ENCODE peak calls at places on chromosomes 7 and 10, in seven cellular contexts. Z is IMR-90, N is K562, W is GM12878, Q is A549, Y is HepG2, U is H1. G is an unnamed sample.

GRCh38 chr7:46003896-46004875 is 83.1 kb upstream of the IGFBP3 start:
- DNase-seq in W (no peak), Z (peak), N (no peak), Q (peak), U (no peak), Y (no peak), G (no peak)

GRCh38 chr7:65295409-65295808 is 78.2 kb upstream of the ZNF92 start:
- DNase-seq in U (no peak), Y (no peak), Z (no peak), N (no peak), Q (no peak), W (no peak), G (no peak)

GRCh38 chr10:43806851-43807640 is 158.4 kb upstream of the ZNF32 start:
- DNase-seq in Y (no peak), U (no peak), Q (no peak), W (no peak), Z (no peak), N (no peak), G (no peak)

GRCh38 chr10:92052088-92052487 is 128.5 kb downstream of the BTAF1 start:
- DNase-seq in N (no peak), Z (no peak), U (no peak), Y (no peak), Q (no peak), W (no peak), G (no peak)

GRCh38 chr10:124643281-124644009 is 100.7 kb downstream of the FAM53B start:
- DNase-seq in N (no peak), Q (no peak), W (no peak), Y (no peak), U (no peak), Z (no peak), G (no peak)

GRCh38 chr7:100016209-100016901 is 959 bp downstream of the ZKSCAN1 start:
- DNase-seq in Z (no peak), W (no peak), Q (no peak), N (no peak), Y (peak), U (no peak), G (peak)

GRCh38 chr7:75937958-75938786 is 23.2 kb downstream of the POR start:
- DNase-seq in Z (peak), U (no peak), W (no peak), Q (peak), Y (no peak), N (peak), G (peak)

GRCh38 chr7:91424372-91424771 is 160.1 kb downstream of the FZD1 start:
- DNase-seq in N (peak), U (no peak), Y (peak), W (no peak), Z (no peak), Q (no peak), G (peak)

GRCh38 chr7:142557971-142558582 is 191.2 kb upstream of the PRSS1 start:
- DNase-seq in W (no peak), Z (peak), N (peak), U (peak), Q (peak), Y (peak), G (peak)

GRCh38 chr7:112272921-112273561 is 66.5 kb downstream of the ZNF277 start:
- DNase-seq in Q (no peak), Z (no peak), Y (no peak), N (no peak), W (no peak), U (no peak), G (no peak)

GRCh38 chr10:72981882-72982529 is 27.4 kb upstream of the PLA2G12B start:
- DNase-seq in Q (no peak), W (no peak), N (peak), Y (no peak), U (no peak), Z (no peak), G (no peak)

GRCh38 chr7:25083201-25083600 is 41.9 kb downstream of the CYCS start:
- DNase-seq in Q (no peak), N (no peak), Z (peak), U (no peak), W (no peak), Y (no peak), G (no peak)

GRCh38 chr10:127021771-127022170 is 116.5 kb downstream of the DOCK1 start:
- DNase-seq in Z (no peak), N (no peak), Y (no peak), W (no peak), Q (no peak), U (no peak), G (no peak)

GRCh38 chr10:124385627-124386185 is 33.0 kb downstream of the OAT start:
- DNase-seq in U (no peak), W (no peak), Y (no peak), N (no peak), Q (no peak), Z (no peak), G (peak)

GRCh38 chr10:75763652-75764051 is 332.2 kb downstream of the LRMDA start:
- DNase-seq in U (no peak), Q (no peak), W (no peak), N (no peak), Z (no peak), Y (no peak), G (no peak)

GRCh38 chr7:137935849-137936508 is 65.9 kb downstream of the CREB3L2 start:
- DNase-seq in W (peak), Q (no peak), N (peak), Y (no peak), Z (no peak), U (no peak), G (no peak)

GRCh38 chr10:17026686-17027485 is 102.7 kb downstream of the CUBN start:
- DNase-seq in W (peak), Q (no peak), U (no peak), N (no peak), Z (peak), Y (no peak), G (no peak)

GRCh38 chr7:135773451-135773850 is 24.8 kb upstream of the FAM180A start:
- DNase-seq in U (no peak), Y (no peak), W (no peak), N (no peak), Z (peak), Q (peak), G (no peak)

GRCh38 chr10:110576220-110576619 is 8.7 kb downstream of the SMC3 start:
- DNase-seq in Z (peak), N (no peak), U (no peak), Q (no peak), W (no peak), Y (no peak), G (no peak)

GRCh38 chr10:104641150-104642000 is at the start of gene SORCS3:
- DNase-seq in Q (peak), U (no peak), Y (no peak), Z (no peak), W (no peak), N (no peak), G (peak)
- TF ChIP-seq RFX5 in Q (no peak), U (no peak), Y (no peak), Z (no peak), W (no peak), N (no peak), G (no peak)

GRCh38 chr10:95333997-95334792 is 43.4 kb upstream of the PDLIM1 start:
- DNase-seq in Z (peak), Q (peak), N (no peak), U (no peak), Y (no peak), W (no peak), G (no peak)

GRCh38 chr10:95336702-95337101 is 45.9 kb upstream of the PDLIM1 start:
- DNase-seq in U (no peak), W (no peak), N (peak), Y (no peak), Z (no peak), Q (no peak), G (no peak)

GRCh38 chr10:95335933-95336699 is 45.3 kb upstream of the PDLIM1 start:
- DNase-seq in Y (peak), N (no peak), W (no peak), Q (no peak), U (no peak), Z (no peak), G (no peak)

GRCh38 chr10:95332666-95333249 is 42.0 kb upstream of the PDLIM1 start:
- DNase-seq in W (no peak), Q (no peak), N (no peak), Z (no peak), Y (no peak), U (no peak), G (no peak)

GRCh38 chr10:95334793-95335120 is 44.0 kb upstream of the PDLIM1 start:
- DNase-seq in N (no peak), W (no peak), Q (no peak), U (no peak), Y (no peak), Z (no peak), G (no peak)
- H3K27ac ChIP-seq in N (no peak), W (no peak), Q (peak), U (no peak), Y (no peak), Z (peak), G (peak)

GRCh38 chr10:71312840-71313789 is 5.9 kb upstream of the SLC29A3 start:
- DNase-seq in N (no peak), W (no peak), Z (peak), U (no peak), Q (no peak), Y (no peak), G (no peak)
- TF ChIP-seq RFX5 in N (no peak), W (no peak), Z (no peak), U (no peak), Q (no peak), Y (no peak), G (no peak)

GRCh38 chr10:4346257-4346656 is 479.8 kb upstream of the AKR1E2 start:
- DNase-seq in Y (no peak), W (no peak), N (no peak), Q (no peak), Z (no peak), U (no peak), G (no peak)
- H3K27ac ChIP-seq in Y (no peak), W (no peak), N (no peak), Q (peak), Z (no peak), U (no peak), G (peak)

GRCh38 chr10:113539789-113540188 is 13.1 kb upstream of the HABP2 start:
- DNase-seq in W (no peak), Y (no peak), U (no peak), Q (no peak), N (no peak), Z (peak), G (no peak)
- TF ChIP-seq RFX5 in W (no peak), Y (no peak), U (no peak), Q (no peak), N (no peak), Z (no peak), G (no peak)

GRCh38 chr7:105690286-105690915 is 109.1 kb upstream of the EFCAB10 start:
- DNase-seq in N (no peak), Q (no peak), Z (no peak), U (no peak), Y (no peak), W (no peak), G (no peak)
- H3K27ac ChIP-seq in N (no peak), Q (no peak), Z (peak), U (no peak), Y (no peak), W (no peak), G (no peak)

G was measured in SK-N-SH.